ENCODE peak calls at places on chromosomes 4 and X, in five cellular contexts. One of them, this sample, is unnamed.

GRCh38 chr4:95213361-95213760 is 335.4 kb downstream of the UNC5C start:
- DNase-seq in naive thymus-derived CD8-positive, alpha-beta T cell: no peak
- DNase-seq in NCI-H1048: no peak
- DNase-seq in amniotic stem cell: no peak
- DNase-seq in NCI-H1105 treated with DMSO at 0.1 percent for 48 hours: peak; percentile 31
- DNase-seq in this sample: no peak

GRCh38 chr4:16916719-16917337 is 18.4 kb upstream of the LDB2 start:
- DNase-seq in naive thymus-derived CD8-positive, alpha-beta T cell: peak; percentile 44
- DNase-seq in NCI-H1048: peak; percentile 69
- DNase-seq in amniotic stem cell: no peak
- DNase-seq in NCI-H1105 treated with DMSO at 0.1 percent for 48 hours: peak; percentile 32
- DNase-seq in this sample: peak; percentile 34

GRCh38 chrX:47523713-47524166 is 37.3 kb upstream of the ARAF start:
- DNase-seq in naive thymus-derived CD8-positive, alpha-beta T cell: no peak
- DNase-seq in NCI-H1048: no peak
- DNase-seq in amniotic stem cell: no peak
- DNase-seq in NCI-H1105 treated with DMSO at 0.1 percent for 48 hours: no peak
- DNase-seq in this sample: no peak

GRCh38 chr4:100936676-100937390 is 410.5 kb downstream of the PPP3CA start:
- DNase-seq in naive thymus-derived CD8-positive, alpha-beta T cell: no peak
- DNase-seq in NCI-H1048: no peak
- DNase-seq in amniotic stem cell: no peak
- DNase-seq in NCI-H1105 treated with DMSO at 0.1 percent for 48 hours: no peak
- DNase-seq in this sample: no peak

GRCh38 chrX:132375941-132376340 is 112.9 kb downstream of the MBNL3 start:
- DNase-seq in naive thymus-derived CD8-positive, alpha-beta T cell: no peak
- DNase-seq in NCI-H1048: no peak
- DNase-seq in amniotic stem cell: no peak
- DNase-seq in NCI-H1105 treated with DMSO at 0.1 percent for 48 hours: peak; percentile 3
- DNase-seq in this sample: no peak

GRCh38 chr4:110025057-110025456 is 112.4 kb downstream of the EGF start:
- DNase-seq in naive thymus-derived CD8-positive, alpha-beta T cell: no peak
- DNase-seq in NCI-H1048: no peak
- DNase-seq in amniotic stem cell: no peak
- DNase-seq in NCI-H1105 treated with DMSO at 0.1 percent for 48 hours: no peak
- DNase-seq in this sample: no peak

GRCh38 chrX:43949669-43950068 is 23.5 kb downstream of the NDP start:
- DNase-seq in naive thymus-derived CD8-positive, alpha-beta T cell: peak; percentile 11
- DNase-seq in NCI-H1048: no peak
- DNase-seq in amniotic stem cell: no peak
- DNase-seq in NCI-H1105 treated with DMSO at 0.1 percent for 48 hours: peak; percentile 12
- DNase-seq in this sample: peak; percentile 31

GRCh38 chr4:8220661-8221446 is 21.8 kb downstream of the SH3TC1 start:
- DNase-seq in naive thymus-derived CD8-positive, alpha-beta T cell: no peak
- DNase-seq in NCI-H1048: no peak
- DNase-seq in amniotic stem cell: no peak
- DNase-seq in NCI-H1105 treated with DMSO at 0.1 percent for 48 hours: no peak
- DNase-seq in this sample: no peak

GRCh38 chrX:15988661-15989603 is 134.3 kb upstream of the AP1S2 start:
- DNase-seq in naive thymus-derived CD8-positive, alpha-beta T cell: no peak
- DNase-seq in NCI-H1048: no peak
- DNase-seq in amniotic stem cell: no peak
- DNase-seq in NCI-H1105 treated with DMSO at 0.1 percent for 48 hours: no peak
- DNase-seq in this sample: peak; percentile 9

GRCh38 chr4:41883988-41884737 is 51.1 kb upstream of the TMEM33 start:
- DNase-seq in naive thymus-derived CD8-positive, alpha-beta T cell: no peak
- DNase-seq in NCI-H1048: no peak
- DNase-seq in amniotic stem cell: no peak
- DNase-seq in NCI-H1105 treated with DMSO at 0.1 percent for 48 hours: no peak
- DNase-seq in this sample: peak; percentile 12

GRCh38 chr4:185275501-185275900 is 66.1 kb downstream of the SNX25 start:
- DNase-seq in naive thymus-derived CD8-positive, alpha-beta T cell: no peak
- DNase-seq in NCI-H1048: no peak
- DNase-seq in amniotic stem cell: no peak
- DNase-seq in NCI-H1105 treated with DMSO at 0.1 percent for 48 hours: no peak
- DNase-seq in this sample: no peak